ENCODE peak calls at places on chromosomes 3 and 15, in seven cellular contexts. One of them, this sample, is unnamed. For H3K4me1, the result is how much of the 10 kb centered on the place peaks cover.

GRCh38 chr15:61764141-61764540 is 296.1 kb downstream of the VPS13C start:
- DNase-seq in body of pancreas: no peak
- DNase-seq in GM23338: no peak
- DNase-seq in heart left ventricle: no peak
- DNase-seq in esophagus muscularis mucosa: no peak
- DNase-seq in transverse colon: no peak
- DNase-seq in upper lobe of left lung: no peak
- DNase-seq in this sample: no peak

GRCh38 chr3:124951511-124952390 is 17.2 kb upstream of the MUC13 start:
- DNase-seq in transverse colon: peak
- DNase-seq in body of pancreas: no peak
- DNase-seq in esophagus muscularis mucosa: no peak
- DNase-seq in upper lobe of left lung: no peak
- DNase-seq in heart left ventricle: no peak
- DNase-seq in GM23338: no peak
- DNase-seq in this sample: no peak

GRCh38 chr15:101115887-101116680 is 135.8 kb downstream of the CHSY1 start:
- DNase-seq in GM23338: no peak
- DNase-seq in transverse colon: no peak
- DNase-seq in body of pancreas: peak
- DNase-seq in heart left ventricle: peak
- DNase-seq in upper lobe of left lung: no peak
- DNase-seq in esophagus muscularis mucosa: no peak
- DNase-seq in this sample: peak

GRCh38 chr3:175729466-175729865 is 870.3 kb downstream of the NAALADL2 start:
- DNase-seq in GM23338: no peak
- DNase-seq in body of pancreas: no peak
- DNase-seq in esophagus muscularis mucosa: no peak
- DNase-seq in heart left ventricle: no peak
- DNase-seq in transverse colon: no peak
- DNase-seq in upper lobe of left lung: no peak
- DNase-seq in this sample: no peak

GRCh38 chr3:104460477-104461406 is 906.0 kb upstream of the ALCAM start:
- DNase-seq in esophagus muscularis mucosa: no peak
- DNase-seq in GM23338: peak
- DNase-seq in transverse colon: no peak
- DNase-seq in heart left ventricle: no peak
- DNase-seq in upper lobe of left lung: no peak
- DNase-seq in body of pancreas: no peak
- DNase-seq in this sample: no peak

GRCh38 chr15:70244978-70245542 is 147.3 kb upstream of the TLE3 start:
- DNase-seq in heart left ventricle: no peak
- DNase-seq in upper lobe of left lung: no peak
- DNase-seq in transverse colon: no peak
- DNase-seq in esophagus muscularis mucosa: no peak
- DNase-seq in body of pancreas: no peak
- DNase-seq in GM23338: no peak
- DNase-seq in this sample: no peak

GRCh38 chr3:108524547-108524946 is 14.2 kb upstream of the MYH15 start:
- DNase-seq in GM23338: no peak
- DNase-seq in body of pancreas: no peak
- DNase-seq in heart left ventricle: no peak
- DNase-seq in esophagus muscularis mucosa: no peak
- DNase-seq in transverse colon: no peak
- DNase-seq in upper lobe of left lung: no peak
- DNase-seq in this sample: no peak

GRCh38 chr3:57966823-57967222 is 41.4 kb upstream of the FLNB start:
- DNase-seq in body of pancreas: no peak
- DNase-seq in upper lobe of left lung: no peak
- DNase-seq in GM23338: no peak
- DNase-seq in transverse colon: no peak
- DNase-seq in heart left ventricle: no peak
- DNase-seq in esophagus muscularis mucosa: no peak
- DNase-seq in this sample: no peak

GRCh38 chr15:91752081-91752810 is 101.3 kb upstream of the SLCO3A1 start:
- DNase-seq in body of pancreas: no peak
- DNase-seq in heart left ventricle: no peak
- DNase-seq in upper lobe of left lung: no peak
- DNase-seq in GM23338: no peak
- DNase-seq in transverse colon: no peak
- DNase-seq in esophagus muscularis mucosa: no peak
- DNase-seq in this sample: no peak

GRCh38 chr3:122928396-122929187 is 99.0 kb downstream of the SEMA5B start:
- DNase-seq in heart left ventricle: no peak
- DNase-seq in GM23338: no peak
- DNase-seq in body of pancreas: no peak
- DNase-seq in esophagus muscularis mucosa: no peak
- DNase-seq in upper lobe of left lung: peak
- DNase-seq in transverse colon: no peak
- DNase-seq in this sample: no peak

GRCh38 chr3:142852009-142852408 is 36.9 kb downstream of the PCOLCE2 start:
- DNase-seq in upper lobe of left lung: no peak
- DNase-seq in heart left ventricle: no peak
- DNase-seq in esophagus muscularis mucosa: no peak
- DNase-seq in transverse colon: no peak
- DNase-seq in body of pancreas: no peak
- DNase-seq in GM23338: no peak
- DNase-seq in this sample: no peak

GRCh38 chr3:156050918-156051317 is 69.5 kb upstream of the KCNAB1 start:
- DNase-seq in transverse colon: no peak
- DNase-seq in GM23338: no peak
- DNase-seq in heart left ventricle: no peak
- DNase-seq in body of pancreas: no peak
- DNase-seq in esophagus muscularis mucosa: no peak
- DNase-seq in upper lobe of left lung: no peak
- DNase-seq in this sample: no peak

GRCh38 chr3:21621396-21621695 is 129.7 kb downstream of the ZNF385D start:
- DNase-seq in heart left ventricle: no peak
- DNase-seq in GM23338: no peak
- DNase-seq in transverse colon: no peak
- DNase-seq in body of pancreas: no peak
- DNase-seq in upper lobe of left lung: no peak
- DNase-seq in esophagus muscularis mucosa: no peak
- DNase-seq in this sample: no peak

GRCh38 chr3:157650699-157651098 is 147.5 kb upstream of the VEPH1 start:
- DNase-seq in GM23338: no peak
- DNase-seq in heart left ventricle: no peak
- DNase-seq in transverse colon: no peak
- DNase-seq in body of pancreas: no peak
- DNase-seq in upper lobe of left lung: no peak
- DNase-seq in esophagus muscularis mucosa: no peak
- DNase-seq in this sample: no peak

GRCh38 chr3:128348075-128348474 is 118.6 kb downstream of the DNAJB8 start:
- DNase-seq in heart left ventricle: no peak
- DNase-seq in transverse colon: no peak
- DNase-seq in upper lobe of left lung: no peak
- DNase-seq in GM23338: no peak
- DNase-seq in esophagus muscularis mucosa: no peak
- DNase-seq in body of pancreas: no peak
- DNase-seq in this sample: no peak

GRCh38 chr3:48268381-48268935 is 27.6 kb downstream of the ZNF589 start:
- DNase-seq in heart left ventricle: no peak
- DNase-seq in upper lobe of left lung: no peak
- DNase-seq in transverse colon: peak
- DNase-seq in esophagus muscularis mucosa: no peak
- DNase-seq in GM23338: no peak
- DNase-seq in body of pancreas: no peak
- DNase-seq in this sample: no peak

GRCh38 chr3:40581166-40581565 is 56.4 kb downstream of the ZNF621 start:
- DNase-seq in esophagus muscularis mucosa: no peak
- DNase-seq in heart left ventricle: no peak
- DNase-seq in body of pancreas: no peak
- DNase-seq in GM23338: no peak
- DNase-seq in upper lobe of left lung: no peak
- DNase-seq in transverse colon: no peak
- DNase-seq in this sample: no peak

GRCh38 chr3:133927543-133928066 is 31.9 kb upstream of the RAB6B start:
- DNase-seq in transverse colon: peak
- DNase-seq in body of pancreas: peak
- DNase-seq in upper lobe of left lung: peak
- DNase-seq in esophagus muscularis mucosa: peak
- DNase-seq in heart left ventricle: peak
- DNase-seq in GM23338: peak
- DNase-seq in this sample: peak

GRCh38 chr15:31306036-31306425 is 20.6 kb upstream of the KLF13 start:
- DNase-seq in upper lobe of left lung: peak
- DNase-seq in transverse colon: no peak
- DNase-seq in GM23338: peak
- DNase-seq in body of pancreas: no peak
- DNase-seq in heart left ventricle: peak
- DNase-seq in esophagus muscularis mucosa: peak
- DNase-seq in this sample: peak
- H3K4me1 ChIP-seq in upper lobe of left lung: under half
- H3K4me1 ChIP-seq in transverse colon: under half
- H3K4me1 ChIP-seq in GM23338: half or more
- H3K4me1 ChIP-seq in body of pancreas: under half
- H3K4me1 ChIP-seq in heart left ventricle: half or more
- H3K4me1 ChIP-seq in esophagus muscularis mucosa: under half
- H3K4me1 ChIP-seq in this sample: under half

GRCh38 chr3:69082805-69083204 is 1.9 kb upstream of the ARL6IP5 start:
- DNase-seq in transverse colon: peak
- DNase-seq in heart left ventricle: peak
- DNase-seq in esophagus muscularis mucosa: no peak
- DNase-seq in body of pancreas: no peak
- DNase-seq in GM23338: no peak
- DNase-seq in upper lobe of left lung: no peak
- DNase-seq in this sample: peak

GRCh38 chr3:69085543-69086132 is 901 bp downstream of the ARL6IP5 start:
- DNase-seq in GM23338: no peak
- DNase-seq in heart left ventricle: peak
- DNase-seq in esophagus muscularis mucosa: no peak
- DNase-seq in upper lobe of left lung: no peak
- DNase-seq in body of pancreas: peak
- DNase-seq in transverse colon: peak
- DNase-seq in this sample: no peak

GRCh38 chr3:69086133-69086722 is 1.5 kb downstream of the ARL6IP5 start:
- DNase-seq in body of pancreas: peak
- DNase-seq in esophagus muscularis mucosa: peak
- DNase-seq in heart left ventricle: peak
- DNase-seq in GM23338: no peak
- DNase-seq in upper lobe of left lung: no peak
- DNase-seq in transverse colon: peak
- DNase-seq in this sample: peak

GRCh38 chr3:69084326-69084667 is 440 bp upstream of the ARL6IP5 start:
- DNase-seq in transverse colon: no peak
- DNase-seq in esophagus muscularis mucosa: no peak
- DNase-seq in GM23338: no peak
- DNase-seq in heart left ventricle: no peak
- DNase-seq in upper lobe of left lung: no peak
- DNase-seq in body of pancreas: peak
- DNase-seq in this sample: no peak

GRCh38 chr3:69084668-69085542 is at the start of gene ARL6IP5:
- DNase-seq in heart left ventricle: peak
- DNase-seq in GM23338: peak
- DNase-seq in upper lobe of left lung: peak
- DNase-seq in esophagus muscularis mucosa: peak
- DNase-seq in body of pancreas: peak
- DNase-seq in transverse colon: peak
- DNase-seq in this sample: peak
- H3K4me1 ChIP-seq in heart left ventricle: half or more
- H3K4me1 ChIP-seq in GM23338: under half
- H3K4me1 ChIP-seq in upper lobe of left lung: half or more
- H3K4me1 ChIP-seq in esophagus muscularis mucosa: half or more
- H3K4me1 ChIP-seq in body of pancreas: half or more
- H3K4me1 ChIP-seq in transverse colon: under half
- H3K4me1 ChIP-seq in this sample: under half

DNA sequence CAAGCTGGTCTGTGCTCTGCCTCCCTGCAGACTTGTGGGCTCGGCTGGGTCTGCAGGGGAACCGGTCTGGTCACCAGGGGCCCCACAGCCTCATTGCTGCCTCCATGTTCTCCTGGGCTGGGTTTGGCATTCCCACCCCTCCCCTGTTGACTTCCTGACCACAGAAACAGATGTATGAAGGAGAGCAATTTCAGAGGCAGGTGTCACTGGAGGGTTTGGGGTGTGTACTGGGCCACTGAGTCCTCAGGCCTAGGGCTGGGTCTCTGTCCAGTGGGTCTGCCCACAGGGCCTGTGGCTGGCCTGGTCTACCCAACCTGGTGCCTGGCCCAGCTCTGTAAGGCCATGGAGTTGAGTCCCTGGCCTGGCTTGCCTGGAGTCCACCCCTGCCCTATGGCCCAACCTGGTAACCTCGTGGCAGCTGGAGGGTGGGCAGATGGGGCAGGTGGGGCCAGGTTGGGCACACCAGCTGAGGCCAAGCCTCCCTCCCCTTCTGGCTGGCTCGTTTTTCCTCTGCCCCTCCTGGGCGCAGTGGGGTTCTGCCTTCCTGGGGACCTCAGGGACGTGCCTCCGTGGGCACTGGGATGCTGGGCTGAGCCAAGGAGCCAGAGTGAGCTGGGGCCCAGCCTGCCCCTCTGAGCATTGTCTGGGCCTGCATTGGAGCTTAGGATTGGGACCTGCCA is 20.8 kb downstream of the PLXNA1 start:
- DNase-seq in body of pancreas: no peak
- DNase-seq in GM23338: no peak
- DNase-seq in transverse colon: no peak
- DNase-seq in heart left ventricle: no peak
- DNase-seq in upper lobe of left lung: peak
- DNase-seq in esophagus muscularis mucosa: no peak
- DNase-seq in this sample: no peak
- H3K4me1 ChIP-seq in body of pancreas: under half
- H3K4me1 ChIP-seq in GM23338: under half
- H3K4me1 ChIP-seq in transverse colon: under half
- H3K4me1 ChIP-seq in heart left ventricle: under half
- H3K4me1 ChIP-seq in upper lobe of left lung: under half
- H3K4me1 ChIP-seq in esophagus muscularis mucosa: half or more
- H3K4me1 ChIP-seq in this sample: under half

GRCh38 chr3:72270730-72271129 is 485.8 kb upstream of the PROK2 start:
- DNase-seq in esophagus muscularis mucosa: no peak
- DNase-seq in transverse colon: no peak
- DNase-seq in upper lobe of left lung: no peak
- DNase-seq in body of pancreas: no peak
- DNase-seq in GM23338: no peak
- DNase-seq in heart left ventricle: no peak
- DNase-seq in this sample: no peak

GRCh38 chr3:72271923-72272322 is 487.0 kb upstream of the PROK2 start:
- DNase-seq in transverse colon: no peak
- DNase-seq in GM23338: no peak
- DNase-seq in body of pancreas: no peak
- DNase-seq in upper lobe of left lung: no peak
- DNase-seq in esophagus muscularis mucosa: no peak
- DNase-seq in heart left ventricle: no peak
- DNase-seq in this sample: no peak

GRCh38 chr3:72270072-72270611 is 485.2 kb upstream of the PROK2 start:
- DNase-seq in GM23338: no peak
- DNase-seq in upper lobe of left lung: peak
- DNase-seq in body of pancreas: peak
- DNase-seq in esophagus muscularis mucosa: peak
- DNase-seq in heart left ventricle: peak
- DNase-seq in transverse colon: peak
- DNase-seq in this sample: peak

GRCh38 chr3:72272356-72272755 is 487.4 kb upstream of the PROK2 start:
- DNase-seq in heart left ventricle: no peak
- DNase-seq in GM23338: no peak
- DNase-seq in esophagus muscularis mucosa: no peak
- DNase-seq in upper lobe of left lung: peak
- DNase-seq in transverse colon: no peak
- DNase-seq in body of pancreas: no peak
- DNase-seq in this sample: no peak

GRCh38 chr3:72271215-72271614 is 486.3 kb upstream of the PROK2 start:
- DNase-seq in body of pancreas: peak
- DNase-seq in esophagus muscularis mucosa: no peak
- DNase-seq in transverse colon: no peak
- DNase-seq in GM23338: no peak
- DNase-seq in upper lobe of left lung: no peak
- DNase-seq in heart left ventricle: peak
- DNase-seq in this sample: peak
- H3K4me1 ChIP-seq in body of pancreas: under half
- H3K4me1 ChIP-seq in esophagus muscularis mucosa: half or more
- H3K4me1 ChIP-seq in transverse colon: under half
- H3K4me1 ChIP-seq in GM23338: under half
- H3K4me1 ChIP-seq in upper lobe of left lung: half or more
- H3K4me1 ChIP-seq in heart left ventricle: under half
- H3K4me1 ChIP-seq in this sample: under half